ENCODE peak calls at places on chromosome 10, in seven cellular contexts. K is AG04450; Y is hypothalamus; R is uterus; W is activated CD8-positive, alpha-beta memory T cell treated with anti-CD3 and anti-CD28 coated beads, Interleukin-2, amount 50 U/mL, for 48 hours; M is K562; N is lung microvascular endothelial cell. E is an unnamed sample.

GRCh38 chr10:98513704-98514103 is 67.0 kb upstream of the HPS1 start:
- DNase-seq in N (no peak), M (no peak), W (no peak), R (no peak), Y (no peak), K (no peak), E (no peak)

GRCh38 chr10:76576276-76576962 is 1061.2 kb downstream of the KCNMA1 start:
- DNase-seq in R (no peak), Y (no peak), N (no peak), M (no peak), W (no peak), K (peak), E (no peak)

GRCh38 chr10:100654835-100655759 is 90.3 kb upstream of the PAX2 start:
- DNase-seq in N (no peak), W (no peak), Y (no peak), R (no peak), K (no peak), M (no peak), E (no peak)

GRCh38 chr10:95121904-95122303 is 52.6 kb upstream of the CYP2C8 start:
- DNase-seq in N (no peak), K (peak), W (no peak), R (no peak), Y (no peak), M (no peak), E (no peak)

GRCh38 chr10:60305394-60305892 is 84.2 kb downstream of the ANK3 start:
- DNase-seq in W (no peak), M (peak), R (no peak), K (no peak), N (peak), Y (no peak), E (no peak)

GRCh38 chr10:10208156-10208555 is 809.5 kb upstream of the CELF2 start:
- DNase-seq in Y (no peak), R (peak), M (no peak), W (no peak), N (no peak), K (no peak), E (no peak)

GRCh38 chr10:36602374-36602773 is 523.0 kb upstream of the ANKRD30A start:
- DNase-seq in N (peak), M (no peak), R (no peak), Y (no peak), K (peak), W (no peak), E (no peak)

GRCh38 chr10:5944389-5945202 is 32.7 kb downstream of the IL15RA start:
- DNase-seq in K (peak), N (peak), Y (peak), W (no peak), R (peak), M (no peak), E (peak)

GRCh38 chr10:21499910-21500577 is 25.4 kb downstream of the SKIDA1 start:
- DNase-seq in N (no peak), K (no peak), M (no peak), W (peak), R (no peak), Y (no peak), E (peak)

GRCh38 chr10:72461085-72461484 is 106.4 kb upstream of the DNAJB12 start:
- DNase-seq in K (no peak), Y (no peak), W (no peak), M (no peak), N (no peak), R (no peak), E (no peak)

GRCh38 chr10:71675295-71675970 is 44.1 kb downstream of the C10orf105 start:
- DNase-seq in M (no peak), K (no peak), N (no peak), R (no peak), Y (no peak), W (no peak), E (no peak)

GRCh38 chr10:79438699-79439085 is 6.7 kb downstream of the ZCCHC24 start:
- DNase-seq in M (no peak), K (no peak), W (no peak), R (no peak), N (no peak), Y (no peak), E (no peak)

GRCh38 chr10:98041352-98042043 is 11.1 kb upstream of the CRTAC1 start:
- DNase-seq in M (peak), N (peak), Y (peak), R (no peak), W (peak), K (peak), E (peak)

GRCh38 chr10:88687853-88688467 is 18.1 kb upstream of the LIPK start:
- DNase-seq in W (no peak), R (no peak), K (no peak), M (peak), N (peak), Y (no peak), E (no peak)

GRCh38 chr10:72697711-72698110 is 5.8 kb downstream of the MCU start:
- DNase-seq in K (no peak), M (no peak), Y (no peak), N (no peak), W (no peak), R (no peak), E (no peak)

GRCh38 chr10:100482181-100482833 is 19.5 kb downstream of the WNT8B start:
- DNase-seq in N (peak), W (peak), R (peak), M (peak), K (peak), Y (peak), E (peak)

GRCh38 chr10:89352039-89352597 is 24.3 kb downstream of the IFIT3 start:
- DNase-seq in N (peak), W (no peak), M (no peak), R (peak), Y (no peak), K (peak), E (no peak)

GRCh38 chr10:100913470-100913865 is 705 bp downstream of the SLF2 start:
- DNase-seq in W (no peak), R (no peak), M (no peak), N (no peak), K (no peak), Y (no peak), E (no peak)

GRCh38 chr10:77586719-77587423 is 50.7 kb downstream of the KCNMA1 start:
- DNase-seq in K (peak), Y (no peak), R (peak), W (no peak), M (no peak), N (peak), E (no peak)

GRCh38 chr10:80464557-80465466 is 10.7 kb downstream of the TSPAN14 start:
- DNase-seq in M (peak), R (peak), K (no peak), N (peak), W (no peak), Y (peak), E (peak)

E was measured in frontal cortex.